ENCODE peak calls at places on chromosomes 4 and X, in five cellular contexts. Y, K, X, A and T are unnamed samples.
A peak's percentile ranks its signal among the peaks of the same experiment; 100 is the strongest.

GRCh38 chrX:55813150-55813549 is 95.6 kb downstream of the RRAGB start:
- DNase-seq in Y (no peak), K (no peak), X (no peak), A (peak; percentile 39), T (no peak)

GRCh38 chrX:39840141-39841126 is 257.3 kb downstream of the BCOR start:
- DNase-seq in Y (no peak), K (no peak), X (no peak), A (no peak), T (no peak)

GRCh38 chrX:17174671-17175070 is 200.3 kb upstream of the NHS start:
- DNase-seq in Y (no peak), K (no peak), X (peak; percentile 26), A (no peak), T (no peak)

GRCh38 chr4:110860125-110860524 is 237.2 kb upstream of the PITX2 start:
- DNase-seq in Y (no peak), K (no peak), X (no peak), A (no peak), T (no peak)

GRCh38 chr4:138275946-138276621 is 33.9 kb upstream of the SLC7A11 start:
- DNase-seq in Y (no peak), K (no peak), X (no peak), A (no peak), T (no peak)

GRCh38 chrX:72262077-72262476 is 15.0 kb downstream of the RPS4X start:
- DNase-seq in Y (no peak), K (no peak), X (no peak), A (no peak), T (no peak)

GRCh38 chrX:111098874-111099273 is 2.9 kb downstream of the PAK3 start:
- DNase-seq in Y (peak; percentile 75), K (peak; percentile 23), X (no peak), A (peak; percentile 95), T (no peak)

GRCh38 chr4:158890294-158890693 is 121.5 kb downstream of the FNIP2 start:
- DNase-seq in Y (no peak), K (no peak), X (no peak), A (no peak), T (no peak)

GRCh38 chr4:8303485-8304281 is 34.1 kb downstream of the HTRA3 start:
- DNase-seq in Y (no peak), K (no peak), X (no peak), A (peak; percentile 43), T (no peak)

GRCh38 chr4:147041376-147041775 is 95.7 kb upstream of the TTC29 start:
- DNase-seq in Y (no peak), K (no peak), X (no peak), A (no peak), T (no peak)

GRCh38 chrX:40127052-40127451 is 29.3 kb upstream of the BCOR start:
- DNase-seq in Y (no peak), K (peak; percentile 92), X (no peak), A (no peak), T (no peak)

GRCh38 chrX:107324493-107325310 is 118.3 kb downstream of the DNAAF6 start:
- DNase-seq in Y (peak; percentile 96), K (peak; percentile 14), X (peak; percentile 16), A (peak; percentile 96), T (no peak)

GRCh38 chr4:38313999-38314561 is 349.9 kb upstream of the KLF3 start:
- DNase-seq in Y (no peak), K (no peak), X (no peak), A (no peak), T (no peak)

GRCh38 chrX:120768681-120769080 is 107.0 kb downstream of the CT47B1 start:
- DNase-seq in Y (no peak), K (no peak), X (no peak), A (no peak), T (no peak)

GRCh38 chrX:47587091-47587891 is 5.1 kb downstream of the TIMP1 start:
- DNase-seq in Y (no peak), K (no peak), X (no peak), A (no peak), T (no peak)

GRCh38 chr4:1243451-1244080 is 5.4 kb downstream of the CTBP1 start:
- DNase-seq in Y (no peak), K (peak; percentile 51), X (peak; percentile 19), A (peak; percentile 48), T (no peak)

GRCh38 chr4:154516320-154516719 is 24.7 kb upstream of the DCHS2 start:
- DNase-seq in Y (no peak), K (no peak), X (no peak), A (no peak), T (no peak)

GRCh38 chrX:109619816-109620215 is 5.2 kb downstream of the KCNE5 start:
- DNase-seq in Y (no peak), K (no peak), X (no peak), A (no peak), T (no peak)

GRCh38 chr4:159764343-159764952 is 661.6 kb downstream of the RAPGEF2 start:
- DNase-seq in Y (peak; percentile 68), K (peak; percentile 18), X (no peak), A (peak; percentile 63), T (no peak)

GRCh38 chr4:77773101-77773500 is 46.1 kb downstream of the CNOT6L start:
- DNase-seq in Y (no peak), K (no peak), X (no peak), A (no peak), T (no peak)

GRCh38 chr4:19486400-19486799 is 765.3 kb upstream of the SLIT2 start:
- DNase-seq in Y (no peak), K (peak; percentile 18), X (no peak), A (no peak), T (no peak)

GRCh38 chrX:57583477-57583876 is 8.3 kb upstream of the ZXDB start:
- DNase-seq in Y (no peak), K (no peak), X (no peak), A (no peak), T (no peak)

GRCh38 chr4:82437285-82438005 is 7.1 kb downstream of the ENOPH1 start:
- DNase-seq in Y (no peak), K (no peak), X (no peak), A (no peak), T (no peak)

GRCh38 chrX:3204606-3205005 is 141.8 kb downstream of the MXRA5 start:
- DNase-seq in Y (no peak), K (no peak), X (no peak), A (no peak), T (no peak)

GRCh38 chr4:57993934-57994333 is 883.7 kb upstream of the IGFBP7 start:
- DNase-seq in Y (no peak), K (no peak), X (no peak), A (no peak), T (no peak)

GRCh38 chrX:7168366-7168765 is 20.4 kb upstream of the PUDP start:
- DNase-seq in Y (no peak), K (no peak), X (no peak), A (no peak), T (no peak)

GRCh38 chrX:101057095-101057714 is 5.3 kb upstream of the TRMT2B start:
- DNase-seq in Y (no peak), K (peak; percentile 20), X (no peak), A (no peak), T (no peak)

GRCh38 chrX:44082829-44083228 is 109.6 kb upstream of the NDP start:
- DNase-seq in Y (no peak), K (no peak), X (no peak), A (no peak), T (no peak)

GRCh38 chr4:78907638-78908037 is 31.6 kb downstream of the PAQR3 start:
- DNase-seq in Y (no peak), K (no peak), X (no peak), A (no peak), T (no peak)

GRCh38 chr4:117447925-117448324 is 362.5 kb upstream of the TRAM1L1 start:
- DNase-seq in Y (no peak), K (peak; percentile 31), X (no peak), A (peak; percentile 80), T (no peak)

GRCh38 chr4:35614120-35614519 is 630.2 kb downstream of the ARAP2 start:
- DNase-seq in Y (no peak), K (no peak), X (no peak), A (no peak), T (no peak)

GRCh38 chrX:40852573-40852972 is 117.2 kb upstream of the MED14 start:
- DNase-seq in Y (no peak), K (no peak), X (no peak), A (peak; percentile 71), T (no peak)

GRCh38 chr4:184028571-184028996 is 123.5 kb downstream of the STOX2 start:
- DNase-seq in Y (no peak), K (peak; percentile 8), X (no peak), A (no peak), T (no peak)
- H3K4me3 ChIP-seq in Y (no peak overlapping the region), K (no peak overlapping the region), X (peak overlapping the region; percentile 12), A (no peak overlapping the region), T (no peak overlapping the region)

DNA sequence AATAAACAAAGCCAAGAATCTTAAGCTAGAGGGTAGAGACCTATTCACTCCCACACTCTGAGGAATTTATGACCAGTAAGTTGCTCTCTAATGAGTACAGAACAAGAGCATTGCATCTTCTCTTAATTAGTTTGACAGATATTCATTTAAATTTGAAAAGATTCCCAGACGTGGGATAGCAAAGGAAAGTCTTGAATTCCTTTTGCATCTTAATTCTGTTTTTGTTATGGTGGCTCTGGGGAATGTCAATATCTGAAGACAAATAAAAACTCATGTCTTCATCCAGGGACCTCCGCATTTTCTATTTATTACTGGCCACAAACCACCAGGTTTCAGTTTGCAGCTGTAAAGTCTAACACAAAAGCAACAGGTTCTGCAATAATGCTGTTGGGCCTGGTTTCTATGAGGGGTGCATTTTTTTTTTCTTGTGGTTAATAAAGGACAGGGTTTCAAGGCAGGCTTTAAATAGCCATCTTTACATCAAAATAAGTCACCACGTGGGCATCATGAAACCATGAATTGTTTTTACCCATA is 172.3 kb downstream of the SHROOM3 start:
- DNase-seq in Y (no peak), K (no peak), X (no peak), A (peak; percentile 12), T (no peak)
- H3K27ac ChIP-seq in Y (no peak overlapping the region), K (no peak overlapping the region), X (no peak overlapping the region), A (peak overlapping the region; percentile 14), T (no peak overlapping the region)

GRCh38 chrX:19743386-19743785 is 144.0 kb downstream of the SH3KBP1 start:
- DNase-seq in Y (no peak), K (no peak), X (no peak), A (no peak), T (no peak)

GRCh38 chrX:19740744-19741143 is 146.7 kb downstream of the SH3KBP1 start:
- DNase-seq in Y (no peak), K (no peak), X (no peak), A (no peak), T (no peak)

GRCh38 chrX:19746919-19747671 is 140.3 kb downstream of the SH3KBP1 start:
- DNase-seq in Y (no peak), K (no peak), X (no peak), A (no peak), T (no peak)

GRCh38 chrX:19747672-19748610 is 139.5 kb downstream of the SH3KBP1 start:
- DNase-seq in Y (no peak), K (peak; percentile 83), X (no peak), A (no peak), T (no peak)

GRCh38 chrX:19744231-19744630 is 143.2 kb downstream of the SH3KBP1 start:
- DNase-seq in Y (no peak), K (no peak), X (no peak), A (no peak), T (no peak)
- H3K4me1 ChIP-seq in Y (no peaks in the 10 kb centered on the region), K (peaks cover 89% of the 10 kb centered on the region), X (no peaks in the 10 kb centered on the region), A (no peaks in the 10 kb centered on the region), T (no peaks in the 10 kb centered on the region)

DNA sequence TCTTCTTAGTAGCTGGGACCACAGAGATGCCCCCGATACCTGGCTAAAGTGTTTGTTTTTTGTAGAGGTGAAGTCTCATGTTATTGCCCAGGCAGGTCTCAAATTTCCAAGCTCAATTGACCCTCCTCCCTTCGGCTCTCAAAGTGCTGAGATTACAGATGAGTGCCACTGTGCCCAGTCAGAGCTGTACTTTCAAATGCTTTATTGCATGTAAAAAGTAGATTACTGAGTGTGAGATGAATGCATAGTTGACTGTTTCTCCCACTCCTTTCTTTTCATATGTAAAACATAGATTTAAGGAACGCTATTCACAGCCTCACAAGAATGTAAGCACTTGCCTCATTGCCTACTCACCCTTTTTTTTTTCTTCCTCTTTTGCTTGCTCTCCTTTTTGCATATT is 984.4 kb upstream of the PABPC4L start:
- DNase-seq in Y (no peak), K (no peak), X (no peak), A (peak; percentile 78), T (no peak)
- H3K4me3 ChIP-seq in Y (no peak overlapping the region), K (no peak overlapping the region), X (no peak overlapping the region), A (no peak overlapping the region), T (no peak overlapping the region)